ENCODE peak calls at places on chromosomes 12 and 14, in four cellular contexts. C, Y, N and X are unnamed samples.
A peak's percentile ranks its signal among the peaks of the same experiment; 100 is the strongest.

GRCh38 chr14:76564471-76565119 is 188.7 kb downstream of the ESRRB start:
- DNase-seq in Y (peak; percentile 12), N (peak; percentile 1), C (no peak), X (peak; percentile 68)

GRCh38 chr14:100654814-100655795 is 67.9 kb upstream of the BEGAIN start:
- DNase-seq in C (peak; percentile 89), Y (no peak), N (no peak), X (peak; percentile 55)

GRCh38 chr12:97131220-97131981 is 224.3 kb downstream of the NEDD1 start:
- DNase-seq in C (no peak), Y (no peak), N (no peak), X (no peak)

GRCh38 chr12:131092911-131093901 is 139.5 kb downstream of the ADGRD1 start:
- DNase-seq in C (peak; percentile 49), Y (no peak), N (peak; percentile 17), X (no peak)

GRCh38 chr12:75738486-75738885 is 227.1 kb upstream of the KRR1 start:
- DNase-seq in C (no peak), N (no peak), Y (no peak), X (peak; percentile 51)

GRCh38 chr12:63811334-63811733 is 31.6 kb downstream of the RXYLT1 start:
- DNase-seq in N (no peak), Y (no peak), C (no peak), X (peak; percentile 27)

GRCh38 chr14:64983439-64984310 is 3.0 kb upstream of the FNTB start:
- DNase-seq in Y (peak; percentile 64), N (peak; percentile 70), C (no peak), X (peak; percentile 90)

GRCh38 chr14:64572721-64573508 is 23.2 kb downstream of the PPP1R36 start:
- DNase-seq in Y (no peak), N (no peak), C (no peak), X (no peak)

GRCh38 chr14:31323419-31323818 is 96.9 kb downstream of the HEATR5A start:
- DNase-seq in C (no peak), Y (no peak), N (no peak), X (no peak)

GRCh38 chr14:96582641-96582980 is 80.4 kb downstream of the PAPOLA start:
- DNase-seq in N (no peak), Y (no peak), C (no peak), X (peak; percentile 85)

GRCh38 chr14:29637406-29637805 is 290.2 kb downstream of the PRKD1 start:
- DNase-seq in N (no peak), Y (peak; percentile 70), C (peak; percentile 73), X (no peak)